ENCODE peak calls at places on chromosomes 5 and 9, in seven cellular contexts. One of them, this sample, is unnamed.

GRCh38 chr9:135340143-135340655 is 139.4 kb upstream of the PPP1R26 start:
- DNase-seq in suprapubic skin: peak; percentile 36
- DNase-seq in H1: peak; percentile 71
- DNase-seq in HCT116: no peak
- DNase-seq in spleen: no peak
- DNase-seq in breast epithelium: peak; percentile 40
- DNase-seq in K562: no peak
- DNase-seq in this sample: no peak

GRCh38 chr5:137432376-137432775 is 66.8 kb downstream of the SPOCK1 start:
- DNase-seq in spleen: no peak
- DNase-seq in K562: no peak
- DNase-seq in suprapubic skin: no peak
- DNase-seq in H1: no peak
- DNase-seq in HCT116: no peak
- DNase-seq in breast epithelium: no peak
- DNase-seq in this sample: no peak

GRCh38 chr9:98789765-98790600 is 6.4 kb downstream of the ANKS6 start:
- DNase-seq in K562: no peak
- DNase-seq in H1: no peak
- DNase-seq in suprapubic skin: no peak
- DNase-seq in breast epithelium: no peak
- DNase-seq in spleen: no peak
- DNase-seq in HCT116: no peak
- DNase-seq in this sample: no peak

GRCh38 chr5:179142434-179143198 is 82.4 kb downstream of the ZNF354C start:
- DNase-seq in breast epithelium: no peak
- DNase-seq in H1: no peak
- DNase-seq in HCT116: no peak
- DNase-seq in spleen: no peak
- DNase-seq in suprapubic skin: no peak
- DNase-seq in K562: no peak
- DNase-seq in this sample: no peak

GRCh38 chr9:2465516-2465915 is 156.1 kb upstream of the VLDLR start:
- DNase-seq in suprapubic skin: no peak
- DNase-seq in H1: no peak
- DNase-seq in K562: no peak
- DNase-seq in breast epithelium: no peak
- DNase-seq in spleen: no peak
- DNase-seq in HCT116: no peak
- DNase-seq in this sample: no peak

GRCh38 chr5:963673-964531 is 44.7 kb upstream of the NKD2 start:
- DNase-seq in K562: peak; percentile 85
- DNase-seq in HCT116: no peak
- DNase-seq in spleen: peak; percentile 74
- DNase-seq in suprapubic skin: no peak
- DNase-seq in breast epithelium: no peak
- DNase-seq in H1: no peak
- DNase-seq in this sample: no peak

GRCh38 chr9:14198049-14198448 is 115.9 kb downstream of the NFIB start:
- DNase-seq in breast epithelium: no peak
- DNase-seq in suprapubic skin: no peak
- DNase-seq in K562: no peak
- DNase-seq in H1: no peak
- DNase-seq in HCT116: no peak
- DNase-seq in spleen: no peak
- DNase-seq in this sample: no peak

GRCh38 chr9:92176068-92176799 is 61.0 kb upstream of the SPTLC1 start:
- DNase-seq in H1: no peak
- DNase-seq in HCT116: peak; percentile 12
- DNase-seq in K562: no peak
- DNase-seq in spleen: no peak
- DNase-seq in suprapubic skin: no peak
- DNase-seq in breast epithelium: no peak
- DNase-seq in this sample: no peak

GRCh38 chr5:160315968-160316367 is 3.6 kb upstream of the CCNJL start:
- DNase-seq in H1: no peak
- DNase-seq in HCT116: peak; percentile 68
- DNase-seq in spleen: no peak
- DNase-seq in breast epithelium: no peak
- DNase-seq in suprapubic skin: no peak
- DNase-seq in K562: no peak
- DNase-seq in this sample: peak; percentile 98

GRCh38 chr9:76576344-76576743 is 117.4 kb downstream of the GCNT1 start:
- DNase-seq in K562: no peak
- DNase-seq in spleen: no peak
- DNase-seq in HCT116: no peak
- DNase-seq in breast epithelium: no peak
- DNase-seq in suprapubic skin: no peak
- DNase-seq in H1: peak; percentile 9
- DNase-seq in this sample: no peak

GRCh38 chr5:40502045-40502444 is 177.7 kb upstream of the PTGER4 start:
- DNase-seq in spleen: no peak
- DNase-seq in breast epithelium: no peak
- DNase-seq in H1: no peak
- DNase-seq in suprapubic skin: no peak
- DNase-seq in K562: no peak
- DNase-seq in HCT116: no peak
- DNase-seq in this sample: no peak

GRCh38 chr5:167822241-167822640 is 469.2 kb upstream of the WWC1 start:
- DNase-seq in spleen: no peak
- DNase-seq in suprapubic skin: no peak
- DNase-seq in breast epithelium: no peak
- DNase-seq in HCT116: no peak
- DNase-seq in K562: no peak
- DNase-seq in H1: no peak
- DNase-seq in this sample: no peak

GRCh38 chr5:68795190-68795589 is 298.6 kb upstream of the SLC30A5 start:
- DNase-seq in suprapubic skin: no peak
- DNase-seq in HCT116: no peak
- DNase-seq in H1: no peak
- DNase-seq in spleen: no peak
- DNase-seq in breast epithelium: no peak
- DNase-seq in K562: no peak
- DNase-seq in this sample: no peak
- TF ChIP-seq POLR2AphosphoS5 in suprapubic skin: no peak
- TF ChIP-seq POLR2AphosphoS5 in HCT116: no peak
- TF ChIP-seq POLR2AphosphoS5 in H1: no peak
- TF ChIP-seq POLR2AphosphoS5 in spleen: no peak
- TF ChIP-seq POLR2AphosphoS5 in breast epithelium: no peak
- TF ChIP-seq POLR2AphosphoS5 in K562: no peak
- TF ChIP-seq POLR2AphosphoS5 in this sample: no peak

GRCh38 chr5:136021016-136021405 is 7.8 kb upstream of the TGFBI start:
- DNase-seq in K562: peak; percentile 43
- DNase-seq in spleen: no peak
- DNase-seq in HCT116: no peak
- DNase-seq in breast epithelium: no peak
- DNase-seq in H1: no peak
- DNase-seq in suprapubic skin: no peak
- DNase-seq in this sample: no peak

GRCh38 chr5:136020001-136020382 is 8.8 kb upstream of the TGFBI start:
- DNase-seq in HCT116: no peak
- DNase-seq in breast epithelium: no peak
- DNase-seq in spleen: no peak
- DNase-seq in H1: no peak
- DNase-seq in suprapubic skin: no peak
- DNase-seq in K562: no peak
- DNase-seq in this sample: no peak

GRCh38 chr5:136018814-136019777 is 9.7 kb upstream of the TGFBI start:
- DNase-seq in K562: no peak
- DNase-seq in HCT116: no peak
- DNase-seq in H1: no peak
- DNase-seq in breast epithelium: no peak
- DNase-seq in spleen: no peak
- DNase-seq in suprapubic skin: no peak
- DNase-seq in this sample: no peak

GRCh38 chr5:136022965-136023364 is 5.8 kb upstream of the TGFBI start:
- DNase-seq in K562: no peak
- DNase-seq in breast epithelium: no peak
- DNase-seq in HCT116: no peak
- DNase-seq in spleen: no peak
- DNase-seq in suprapubic skin: no peak
- DNase-seq in H1: no peak
- DNase-seq in this sample: no peak

DNA sequence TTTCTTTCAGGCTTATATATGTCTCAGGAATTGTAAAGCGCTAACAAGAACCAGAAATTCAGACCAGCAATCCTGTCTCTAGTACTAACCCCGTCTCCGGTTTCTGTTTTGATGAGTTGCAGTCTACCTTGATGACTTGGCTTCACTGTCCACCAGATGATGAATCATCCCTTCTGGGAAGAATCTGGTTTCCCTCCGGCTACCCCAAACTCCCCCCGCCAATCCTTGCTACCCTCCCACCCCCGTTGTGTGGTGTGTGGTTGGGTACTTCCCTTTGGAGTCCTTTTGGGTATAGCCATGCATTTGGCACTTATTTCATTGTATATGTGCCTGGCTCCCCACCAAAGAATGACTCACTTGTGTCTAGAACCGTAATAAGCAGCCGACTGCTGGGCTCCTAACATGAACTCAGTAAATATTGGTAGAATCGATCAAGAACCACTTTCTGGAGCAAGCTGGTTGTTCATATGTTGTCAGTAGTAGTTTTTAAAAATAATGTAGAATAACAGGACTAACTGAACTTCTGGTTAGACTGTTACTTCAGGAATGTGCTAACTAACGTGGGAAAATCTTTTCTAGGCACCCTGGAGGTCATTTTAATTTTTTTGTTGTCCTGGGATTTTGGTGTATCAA is 8.3 kb upstream of the TGFBI start:
- DNase-seq in suprapubic skin: no peak
- DNase-seq in breast epithelium: no peak
- DNase-seq in H1: no peak
- DNase-seq in K562: peak; percentile 26
- DNase-seq in spleen: no peak
- DNase-seq in HCT116: peak; percentile 54
- DNase-seq in this sample: no peak
- TF ChIP-seq POLR2AphosphoS5 in suprapubic skin: no peak
- TF ChIP-seq POLR2AphosphoS5 in breast epithelium: no peak
- TF ChIP-seq POLR2AphosphoS5 in H1: no peak
- TF ChIP-seq POLR2AphosphoS5 in K562: no peak
- TF ChIP-seq POLR2AphosphoS5 in spleen: no peak
- TF ChIP-seq POLR2AphosphoS5 in HCT116: peak; percentile 31
- TF ChIP-seq POLR2AphosphoS5 in this sample: no peak

GRCh38 chr5:144538845-144539244 is 368.2 kb downstream of the KCTD16 start:
- DNase-seq in breast epithelium: no peak
- DNase-seq in H1: no peak
- DNase-seq in K562: no peak
- DNase-seq in suprapubic skin: no peak
- DNase-seq in spleen: no peak
- DNase-seq in HCT116: no peak
- DNase-seq in this sample: no peak
- TF ChIP-seq POLR2AphosphoS5 in breast epithelium: no peak
- TF ChIP-seq POLR2AphosphoS5 in H1: no peak
- TF ChIP-seq POLR2AphosphoS5 in K562: no peak
- TF ChIP-seq POLR2AphosphoS5 in suprapubic skin: no peak
- TF ChIP-seq POLR2AphosphoS5 in spleen: no peak
- TF ChIP-seq POLR2AphosphoS5 in HCT116: no peak
- TF ChIP-seq POLR2AphosphoS5 in this sample: no peak

GRCh38 chr9:95157491-95158151 is 159.9 kb downstream of the FANCC start:
- DNase-seq in spleen: no peak
- DNase-seq in suprapubic skin: no peak
- DNase-seq in HCT116: no peak
- DNase-seq in K562: no peak
- DNase-seq in H1: no peak
- DNase-seq in breast epithelium: no peak
- DNase-seq in this sample: no peak
- TF ChIP-seq POLR2AphosphoS5 in spleen: no peak
- TF ChIP-seq POLR2AphosphoS5 in suprapubic skin: no peak
- TF ChIP-seq POLR2AphosphoS5 in HCT116: no peak
- TF ChIP-seq POLR2AphosphoS5 in K562: no peak
- TF ChIP-seq POLR2AphosphoS5 in H1: no peak
- TF ChIP-seq POLR2AphosphoS5 in breast epithelium: no peak
- TF ChIP-seq POLR2AphosphoS5 in this sample: no peak

GRCh38 chr5:177592010-177592834 is at the start of gene TMED9:
- DNase-seq in breast epithelium: peak; percentile 84
- DNase-seq in HCT116: peak; percentile 68
- DNase-seq in spleen: peak; percentile 98
- DNase-seq in H1: peak; percentile 60
- DNase-seq in K562: peak; percentile 88
- DNase-seq in suprapubic skin: peak; percentile 81
- DNase-seq in this sample: no peak
- TF ChIP-seq POLR2AphosphoS5 in breast epithelium: peak; percentile 80
- TF ChIP-seq POLR2AphosphoS5 in HCT116: peak; percentile 96
- TF ChIP-seq POLR2AphosphoS5 in spleen: peak; percentile 96
- TF ChIP-seq POLR2AphosphoS5 in H1: peak; percentile 85
- TF ChIP-seq POLR2AphosphoS5 in K562: peak; percentile 92
- TF ChIP-seq POLR2AphosphoS5 in suprapubic skin: no peak
- TF ChIP-seq POLR2AphosphoS5 in this sample: peak; percentile 91

DNA sequence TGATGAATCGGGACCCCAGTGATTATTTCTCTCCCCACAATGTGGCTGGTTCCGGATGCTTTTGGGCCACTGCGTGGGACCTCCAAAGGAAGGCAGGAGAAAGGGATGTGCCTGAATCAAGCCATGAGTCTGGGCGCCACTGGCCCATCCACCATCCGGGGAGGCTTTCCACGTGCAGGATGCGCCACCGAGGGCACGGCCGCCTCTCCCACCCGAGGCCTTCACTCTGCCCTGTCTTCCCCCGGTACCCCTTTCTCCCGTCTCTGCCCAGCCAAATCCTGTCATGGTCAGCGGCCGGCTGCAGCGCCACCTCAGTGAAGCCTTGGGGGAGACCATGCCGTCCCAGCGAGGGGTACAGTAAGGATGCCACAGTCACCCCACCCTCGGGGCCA is 43.9 kb upstream of the GRHPR start:
- DNase-seq in K562: no peak
- DNase-seq in H1: no peak
- DNase-seq in HCT116: no peak
- DNase-seq in spleen: no peak
- DNase-seq in breast epithelium: no peak
- DNase-seq in suprapubic skin: no peak
- DNase-seq in this sample: no peak
- TF ChIP-seq POLR2AphosphoS5 in K562: no peak
- TF ChIP-seq POLR2AphosphoS5 in H1: no peak
- TF ChIP-seq POLR2AphosphoS5 in HCT116: no peak
- TF ChIP-seq POLR2AphosphoS5 in spleen: no peak
- TF ChIP-seq POLR2AphosphoS5 in breast epithelium: no peak
- TF ChIP-seq POLR2AphosphoS5 in suprapubic skin: no peak
- TF ChIP-seq POLR2AphosphoS5 in this sample: no peak

GRCh38 chr5:14264605-14265316 is 121.6 kb downstream of the TRIO start:
- DNase-seq in H1: peak; percentile 78
- DNase-seq in spleen: peak; percentile 96
- DNase-seq in suprapubic skin: peak; percentile 95
- DNase-seq in breast epithelium: peak; percentile 90
- DNase-seq in HCT116: peak; percentile 71
- DNase-seq in K562: peak; percentile 93
- DNase-seq in this sample: peak; percentile 89
- TF ChIP-seq POLR2AphosphoS5 in H1: peak; percentile 62
- TF ChIP-seq POLR2AphosphoS5 in spleen: peak; percentile 86
- TF ChIP-seq POLR2AphosphoS5 in suprapubic skin: no peak
- TF ChIP-seq POLR2AphosphoS5 in breast epithelium: peak; percentile 43
- TF ChIP-seq POLR2AphosphoS5 in HCT116: peak; percentile 39
- TF ChIP-seq POLR2AphosphoS5 in K562: peak; percentile 34
- TF ChIP-seq POLR2AphosphoS5 in this sample: peak; percentile 73